ENCODE peak calls at places on chromosomes 4 and X, in six cellular contexts. U is GM20000, Y is mesothelial cell of epicardium, H is B cell, C is A172, M is NCI-H2029. T is an unnamed sample.

GRCh38 chrX:11341274-11342256 is 48.4 kb downstream of the AMELX start:
- DNase-seq in U (peak; percentile 2), Y (no peak), H (peak; percentile 70), C (peak; percentile 51), M (no peak), T (no peak)

GRCh38 chr4:75490155-75490554 is 24.0 kb downstream of the RCHY1 start:
- DNase-seq in U (no peak), Y (no peak), H (no peak), C (no peak), M (peak; percentile 25), T (peak; percentile 24)

GRCh38 chr4:119693127-119693526 is 64.5 kb upstream of the PDE5A start:
- DNase-seq in U (no peak), Y (no peak), H (no peak), C (no peak), M (no peak), T (no peak)

GRCh38 chr4:153521995-153522799 is 56.0 kb downstream of the TMEM131L start:
- DNase-seq in U (no peak), Y (no peak), H (peak; percentile 36), C (no peak), M (no peak), T (no peak)

GRCh38 chrX:15985937-15986336 is 131.3 kb upstream of the AP1S2 start:
- DNase-seq in U (no peak), Y (no peak), H (no peak), C (no peak), M (no peak), T (no peak)

GRCh38 chrX:97389761-97390192 is 506.1 kb downstream of the RPA4 start:
- DNase-seq in U (no peak), Y (no peak), H (no peak), C (peak; percentile 48), M (no peak), T (no peak)

GRCh38 chr4:123986268-123986798 is 589.7 kb downstream of the SPRY1 start:
- DNase-seq in U (no peak), Y (no peak), H (no peak), C (peak; percentile 74), M (no peak), T (no peak)

GRCh38 chr4:73450398-73451004 is 14.5 kb downstream of the AFP start:
- DNase-seq in U (no peak), Y (no peak), H (no peak), C (peak; percentile 53), M (peak; percentile 63), T (peak; percentile 73)

GRCh38 chrX:115642895-115643530 is 82.0 kb downstream of the PLS3 start:
- DNase-seq in U (peak; percentile 9), Y (no peak), H (peak; percentile 52), C (peak; percentile 1), M (no peak), T (peak; percentile 35)

GRCh38 chrX:19739683-19740082 is 147.7 kb downstream of the SH3KBP1 start:
- DNase-seq in U (no peak), Y (no peak), H (peak; percentile 64), C (peak; percentile 90), M (peak; percentile 12), T (no peak)

GRCh38 chr4:153038493-153039311 is 102.6 kb downstream of the FHDC1 start:
- DNase-seq in U (no peak), Y (no peak), H (no peak), C (no peak), M (peak; percentile 58), T (peak; percentile 34)

GRCh38 chr4:154045086-154045485 is 256.2 kb upstream of the SFRP2 start:
- DNase-seq in U (no peak), Y (no peak), H (no peak), C (no peak), M (no peak), T (no peak)

GRCh38 chr4:150348079-150348478 is 233.9 kb upstream of the MAB21L2 start:
- DNase-seq in U (no peak), Y (no peak), H (no peak), C (peak; percentile 65), M (no peak), T (no peak)

GRCh38 chr4:95729596-95729995 is 110.3 kb upstream of the PDHA2 start:
- DNase-seq in U (no peak), Y (no peak), H (no peak), C (no peak), M (no peak), T (no peak)

GRCh38 chr4:22170353-22170752 is 221.8 kb upstream of the KCNIP4 start:
- DNase-seq in U (no peak), Y (no peak), H (no peak), C (peak; percentile 86), M (no peak), T (no peak)

GRCh38 chr4:83819582-83819981 is 283.7 kb downstream of the GPAT3 start:
- DNase-seq in U (no peak), Y (no peak), H (no peak), C (no peak), M (no peak), T (no peak)

GRCh38 chr4:8157944-8158709 is 486 bp downstream of the ABLIM2 start:
- DNase-seq in U (no peak), Y (no peak), H (peak; percentile 30), C (no peak), M (no peak), T (no peak)

GRCh38 chr4:128856246-128856645 is 46.7 kb downstream of the JADE1 start:
- DNase-seq in U (no peak), Y (no peak), H (no peak), C (no peak), M (no peak), T (no peak)

GRCh38 chr4:81491943-81492342 is 20.2 kb upstream of the RASGEF1B start:
- DNase-seq in U (no peak), Y (no peak), H (peak; percentile 76), C (no peak), M (no peak), T (no peak)

GRCh38 chrX:153622661-153623309 is 23.8 kb upstream of the CCNQ start:
- DNase-seq in U (no peak), Y (no peak), H (no peak), C (no peak), M (no peak), T (no peak)

GRCh38 chrX:73468376-73468775 is 21.5 kb downstream of the CDX4 start:
- DNase-seq in U (no peak), Y (no peak), H (no peak), C (no peak), M (no peak), T (no peak)

GRCh38 chr4:6992728-6993655 is 50.2 kb upstream of the TADA2B start:
- DNase-seq in U (no peak), Y (no peak), H (no peak), C (peak; percentile 10), M (no peak), T (no peak)

GRCh38 chr4:172356002-172356401 is 542.8 kb downstream of the GALNTL6 start:
- DNase-seq in U (no peak), Y (no peak), H (no peak), C (no peak), M (no peak), T (no peak)

GRCh38 chr4:53103489-53103888 is 241.4 kb downstream of the RASL11B start:
- DNase-seq in U (no peak), Y (no peak), H (no peak), C (no peak), M (no peak), T (no peak)

GRCh38 chr4:176189891-176190795 is 5.2 kb downstream of the SPATA4 start:
- DNase-seq in U (no peak), Y (no peak), H (no peak), C (no peak), M (no peak), T (no peak)

GRCh38 chrX:11787564-11787963 is 29.5 kb downstream of the MSL3 start:
- DNase-seq in U (no peak), Y (no peak), H (peak; percentile 68), C (peak; percentile 16), M (no peak), T (no peak)

GRCh38 chr4:29734343-29734742 is 985.8 kb upstream of the PCDH7 start:
- DNase-seq in U (no peak), Y (no peak), H (no peak), C (no peak), M (no peak), T (no peak)

GRCh38 chr4:169795585-169795984 is 37.8 kb upstream of the HPF1 start:
- DNase-seq in U (no peak), Y (no peak), H (no peak), C (peak; percentile 71), M (no peak), T (no peak)

GRCh38 chrX:23228950-23229448 is 105.7 kb upstream of the PTCHD1 start:
- DNase-seq in U (no peak), Y (no peak), H (no peak), C (no peak), M (no peak), T (no peak)

GRCh38 chrX:54419559-54420302 is 20.5 kb upstream of the TSR2 start:
- DNase-seq in U (no peak), Y (no peak), H (no peak), C (no peak), M (no peak), T (no peak)

GRCh38 chr4:153466637-153467153 is 535 bp downstream of the TMEM131L start:
- DNase-seq in U (peak; percentile 53), Y (no peak), H (peak; percentile 67), C (no peak), M (no peak), T (no peak)

GRCh38 chrX:150813922-150814321 is 84.5 kb downstream of the CD99L2 start:
- DNase-seq in U (no peak), Y (no peak), H (no peak), C (no peak), M (no peak), T (no peak)

GRCh38 chr4:86300516-86300915 is 59.3 kb downstream of the MAPK10 start:
- DNase-seq in U (no peak), Y (no peak), H (no peak), C (no peak), M (no peak), T (no peak)

T was measured in NCI-H1105 treated with DMSO at 0.1 percent for 48 hours.